ENCODE peak calls at places on chromosome 4, in nine cellular contexts. W, Z, M, Q, D, I, E, Y and P are unnamed samples.

GRCh38 chr4:40523581-40523980 is 106.1 kb downstream of the RBM47 start:
- DNase-seq in Y (no peak), D (no peak), E (no peak), M (no peak), I (no peak), W (no peak), Q (no peak), Z (no peak), P (no peak)

GRCh38 chr4:55554453-55555030 is 7.8 kb upstream of the CLOCK start:
- DNase-seq in E (peak; percentile 71), Y (no peak), Z (no peak), D (no peak), W (peak; percentile 48), I (peak; percentile 79), M (no peak), Q (peak; percentile 78), P (no peak)

GRCh38 chr4:57763070-57763469 is 652.9 kb upstream of the IGFBP7 start:
- DNase-seq in Q (no peak), M (no peak), Z (no peak), I (no peak), Y (no peak), D (no peak), E (no peak), W (no peak), P (no peak)

GRCh38 chr4:78551420-78552351 is at the start of gene ANXA3:
- DNase-seq in I (no peak), E (no peak), M (no peak), W (peak; percentile 53), D (no peak), Z (peak; percentile 89), Q (no peak), Y (no peak), P (peak; percentile 77)

GRCh38 chr4:5982156-5982973 is 35.9 kb downstream of the C4orf50 start:
- DNase-seq in E (no peak), W (no peak), Y (no peak), Q (no peak), Z (no peak), I (no peak), M (no peak), D (no peak), P (no peak)

GRCh38 chr4:133320576-133321170 is 171.6 kb downstream of the PCDH10 start:
- DNase-seq in E (peak; percentile 3), I (peak; percentile 52), D (no peak), Y (no peak), M (no peak), Q (peak; percentile 37), Z (no peak), W (peak; percentile 51), P (peak; percentile 6)

GRCh38 chr4:73740353-73740778 is at the start of gene CXCL8:
- DNase-seq in Y (peak; percentile 38), W (peak; percentile 99), M (no peak), Q (peak; percentile 88), Z (no peak), D (peak; percentile 88), E (peak; percentile 91), I (peak; percentile 96), P (peak; percentile 77)

GRCh38 chr4:89283226-89283974 is 24.2 kb downstream of the GPRIN3 start:
- DNase-seq in W (peak; percentile 85), D (no peak), Q (no peak), E (no peak), I (peak; percentile 69), Z (no peak), Y (no peak), M (no peak), P (peak; percentile 39)

GRCh38 chr4:4853921-4854648 is 5.4 kb upstream of the MSX1 start:
- DNase-seq in E (no peak), I (no peak), W (no peak), Q (no peak), D (no peak), Y (no peak), M (no peak), Z (peak; percentile 27), P (no peak)

GRCh38 chr4:109969909-109970308 is 57.2 kb downstream of the EGF start:
- DNase-seq in Y (no peak), M (no peak), Q (no peak), Z (no peak), I (peak; percentile 18), E (no peak), D (no peak), W (no peak), P (no peak)

GRCh38 chr4:93529692-93530091 is 298.9 kb upstream of the ATOH1 start:
- DNase-seq in W (no peak), I (no peak), Z (no peak), Y (no peak), M (no peak), E (no peak), Q (no peak), D (no peak), P (no peak)

GRCh38 chr4:151437505-151437904 is 28.5 kb downstream of the FHIP1A start:
- DNase-seq in Z (no peak), Y (no peak), M (no peak), W (no peak), E (no peak), Q (no peak), D (no peak), I (no peak), P (no peak)

GRCh38 chr4:187179086-187180070 is 455.7 kb upstream of the FAT1 start:
- DNase-seq in D (no peak), W (no peak), E (peak; percentile 6), Q (no peak), Z (no peak), Y (no peak), M (no peak), I (no peak), P (no peak)

DNA sequence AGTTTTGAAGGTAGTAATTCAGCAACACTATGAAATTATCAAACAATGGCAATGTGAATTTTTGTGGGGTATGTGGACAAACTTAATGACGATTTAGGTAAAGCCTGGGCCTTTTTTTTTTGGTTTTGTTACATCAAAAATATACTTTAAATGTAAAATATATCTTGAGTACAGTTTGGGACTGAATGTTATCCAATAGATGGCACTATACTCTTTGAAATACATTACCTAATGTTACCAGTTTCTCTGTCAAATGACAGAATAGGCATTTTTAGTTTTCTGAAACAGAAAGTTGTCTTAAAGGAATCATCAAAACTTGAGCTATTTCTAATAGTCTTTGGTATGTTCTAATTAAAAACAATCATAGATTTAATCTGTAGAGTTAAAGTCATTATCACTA is 1651.9 kb downstream of the C4orf33 start:
- DNase-seq in M (no peak), E (no peak), W (peak; percentile 17), D (no peak), Q (peak; percentile 3), I (peak; percentile 14), Z (no peak), Y (no peak), P (no peak)
- TF ChIP-seq CTCF in M (no peak), E (peak; percentile 19), W (peak; percentile 36), D (no peak), Q (peak; percentile 11), I (peak; percentile 7), Z (no peak), Y (no peak), P (no peak)

GRCh38 chr4:102339018-102339417 is 6.3 kb downstream of the SLC39A8 start:
- DNase-seq in M (no peak), Y (no peak), D (no peak), I (no peak), E (no peak), Q (no peak), Z (no peak), W (no peak), P (peak; percentile 61)

GRCh38 chr4:102338405-102338804 is 6.9 kb downstream of the SLC39A8 start:
- DNase-seq in D (no peak), Q (no peak), I (no peak), Y (no peak), W (no peak), Z (no peak), E (no peak), M (no peak), P (no peak)

GRCh38 chr4:102335616-102336015 is 9.7 kb downstream of the SLC39A8 start:
- DNase-seq in I (no peak), W (no peak), D (no peak), E (no peak), Z (no peak), Y (no peak), M (no peak), Q (no peak), P (no peak)

GRCh38 chr4:102334624-102335023 is 10.7 kb downstream of the SLC39A8 start:
- DNase-seq in D (no peak), E (no peak), Q (no peak), W (peak; percentile 27), Z (no peak), M (no peak), I (no peak), Y (no peak), P (no peak)

DNA sequence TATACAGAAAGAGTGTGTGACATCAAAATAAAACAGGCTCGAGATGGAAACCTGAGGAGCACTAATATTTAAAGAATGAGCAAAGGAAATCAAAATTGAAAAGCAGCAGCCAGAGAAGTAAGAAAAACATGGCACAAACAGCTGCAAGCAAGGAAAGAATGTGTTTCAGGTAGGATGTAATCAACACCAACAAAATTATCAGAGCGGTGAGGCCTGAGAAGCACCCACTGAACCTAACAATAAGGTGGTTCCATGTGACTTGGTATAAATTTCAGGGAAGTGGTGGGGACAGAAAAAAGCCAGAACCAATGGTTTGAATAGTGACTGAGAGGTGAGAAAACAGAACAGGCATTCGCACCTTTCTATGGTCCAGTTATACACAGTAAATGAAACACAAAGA is 11.5 kb downstream of the SLC39A8 start:
- DNase-seq in Z (no peak), I (no peak), E (no peak), Q (no peak), M (no peak), D (no peak), W (no peak), Y (no peak), P (no peak)
- TF ChIP-seq CTCF in Z (no peak), I (no peak), E (no peak), Q (no peak), M (no peak), D (no peak), W (no peak), Y (no peak), P (no peak)

DNA sequence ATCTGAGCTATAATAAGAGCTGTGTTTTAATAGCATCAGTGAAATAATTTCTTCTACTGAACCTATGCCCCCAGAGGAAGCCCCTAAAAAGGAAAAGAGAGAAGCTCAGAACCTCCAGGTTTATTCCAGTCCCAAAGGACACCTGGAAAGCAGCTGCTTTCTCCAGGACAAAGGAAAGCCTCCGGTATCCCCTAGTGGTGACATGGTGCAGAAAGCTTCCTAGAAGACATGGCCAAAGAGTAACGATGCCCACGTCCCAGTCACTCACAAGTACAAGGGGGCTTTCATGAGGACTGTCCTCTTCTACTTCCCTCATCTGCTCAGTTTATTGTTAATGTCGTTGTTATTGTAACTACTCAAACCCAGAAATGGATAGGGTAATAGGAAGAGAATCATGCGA is 343.9 kb downstream of the UNC5C start:
- DNase-seq in D (no peak), E (no peak), Z (no peak), Q (no peak), Y (no peak), W (peak; percentile 47), M (no peak), I (no peak), P (peak; percentile 31)
- TF ChIP-seq CTCF in D (peak; percentile 48), E (no peak), Z (no peak), Q (peak; percentile 23), Y (no peak), W (peak; percentile 8), M (no peak), I (peak; percentile 20), P (peak; percentile 19)

DNA sequence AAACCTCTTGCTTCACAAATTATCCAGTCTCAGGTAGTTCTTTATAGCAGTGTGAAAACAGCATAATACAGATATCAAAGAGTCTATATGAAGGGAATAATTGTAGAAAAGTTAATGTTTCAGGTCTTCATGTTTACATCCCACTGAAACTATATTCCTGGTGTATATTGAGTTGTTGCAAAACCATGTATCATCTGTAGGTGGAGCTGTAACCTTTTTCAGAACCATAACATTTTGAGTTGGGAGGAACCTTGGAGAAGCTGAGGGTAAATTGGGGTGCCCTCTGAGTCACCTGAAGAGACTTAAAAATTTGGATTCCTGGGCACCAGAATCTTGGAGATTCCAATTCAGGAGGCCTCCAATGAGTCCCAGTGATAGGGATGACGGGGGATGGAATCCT is 51.9 kb upstream of the TAPT1 start:
- DNase-seq in I (no peak), E (no peak), W (no peak), Z (no peak), Q (no peak), M (no peak), Y (no peak), D (no peak), P (no peak)
- TF ChIP-seq CTCF in I (peak; percentile 24), E (peak; percentile 42), W (no peak), Z (no peak), Q (peak; percentile 20), M (no peak), Y (no peak), D (peak; percentile 22), P (no peak)